ENCODE peak calls at places on chromosomes 13 and 19, in seven cellular contexts. W is left ventricle myocardium inferior; Z is neural progenitor cell; R is dorsolateral prefrontal cortex; K is body of pancreas; X is AG04450; J is CD8-positive, alpha-beta T cell. E is an unnamed sample.

GRCh38 chr19:47824396-47824795 is 2.7 kb downstream of the CRX start:
- DNase-seq in W (no peak), Z (no peak), R (no peak), K (no peak), X (no peak), J (no peak), E (no peak)

GRCh38 chr13:94178625-94179244 is 300.7 kb downstream of the DCT start:
- DNase-seq in W (no peak), Z (no peak), R (no peak), K (no peak), X (no peak), J (no peak), E (no peak)

GRCh38 chr19:54376610-54377009 is 11.9 kb upstream of the LAIR1 start:
- DNase-seq in W (no peak), Z (no peak), R (no peak), K (no peak), X (no peak), J (no peak), E (no peak)

GRCh38 chr13:48594080-48594815 is 59.5 kb upstream of the CYSLTR2 start:
- DNase-seq in W (no peak), Z (peak; percentile 43), R (no peak), K (no peak), X (no peak), J (no peak), E (no peak)

GRCh38 chr19:13665125-13665903 is 99.0 kb upstream of the MRI1 start:
- DNase-seq in W (no peak), Z (no peak), R (no peak), K (no peak), X (no peak), J (no peak), E (no peak)

GRCh38 chr19:21482863-21483276 is 22.5 kb upstream of the ZNF429 start:
- DNase-seq in W (peak; percentile 63), Z (peak; percentile 26), R (no peak), K (peak; percentile 78), X (no peak), J (peak; percentile 16), E (peak; percentile 70)

GRCh38 chr13:113364371-113364932 is 522 bp upstream of the GRTP1 start:
- DNase-seq in W (no peak), Z (no peak), R (no peak), K (peak; percentile 38), X (no peak), J (no peak), E (peak; percentile 40)

GRCh38 chr13:32208860-32209259 is 106.3 kb downstream of the ZAR1L start:
- DNase-seq in W (no peak), Z (no peak), R (no peak), K (no peak), X (no peak), J (no peak), E (no peak)

GRCh38 chr13:21011378-21011777 is 50.0 kb downstream of the LATS2 start:
- DNase-seq in W (no peak), Z (no peak), R (no peak), K (no peak), X (no peak), J (no peak), E (no peak)

GRCh38 chr19:19185853-19186728 is 5.9 kb downstream of the BORCS8 start:
- DNase-seq in W (no peak), Z (peak; percentile 81), R (no peak), K (peak; percentile 24), X (no peak), J (peak; percentile 16), E (peak; percentile 88)

GRCh38 chr19:6476155-6476895 is 5.3 kb downstream of the DENND1C start:
- DNase-seq in W (peak; percentile 33), Z (peak; percentile 99), R (peak; percentile 71), K (peak; percentile 93), X (no peak), J (peak; percentile 48), E (no peak)

GRCh38 chr19:6479836-6480398 is 1.7 kb downstream of the DENND1C start:
- DNase-seq in W (no peak), Z (no peak), R (no peak), K (no peak), X (no peak), J (no peak), E (no peak)

GRCh38 chr19:6478815-6479214 is 2.8 kb downstream of the DENND1C start:
- DNase-seq in W (no peak), Z (no peak), R (no peak), K (no peak), X (no peak), J (no peak), E (no peak)

GRCh38 chr19:6475321-6476108 is 6.1 kb downstream of the DENND1C start:
- DNase-seq in W (no peak), Z (peak; percentile 55), R (no peak), K (no peak), X (no peak), J (no peak), E (no peak)

DNA sequence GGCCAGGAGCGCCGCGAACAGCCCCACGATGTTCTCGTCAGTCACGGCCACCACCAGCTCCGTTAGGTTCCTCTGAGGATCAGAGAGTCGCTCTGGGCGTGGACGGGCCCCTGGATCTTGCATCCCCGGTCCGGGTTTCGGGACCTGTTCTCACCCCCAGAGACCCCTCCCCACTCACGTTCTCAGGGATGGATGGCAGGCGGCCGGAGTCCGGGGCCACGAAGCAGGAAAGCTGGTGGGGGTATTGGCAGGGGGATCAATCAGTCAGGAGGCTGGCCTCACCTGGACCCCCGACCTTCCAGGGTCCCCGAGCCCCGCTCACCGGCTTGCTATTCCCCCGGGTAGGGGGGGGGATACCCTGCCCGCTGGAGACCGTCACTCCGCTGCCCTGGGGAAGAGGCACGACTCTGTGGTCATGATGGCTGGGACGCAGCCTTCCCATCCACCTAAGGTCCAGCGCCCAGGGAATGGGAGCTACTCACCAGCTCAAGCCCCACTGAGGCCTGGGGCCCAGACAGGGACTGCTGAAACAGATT is 4.6 kb downstream of the DENND1C start:
- DNase-seq in W (no peak), Z (peak; percentile 30), R (no peak), K (no peak), X (no peak), J (no peak), E (no peak)
- H3K4me3 ChIP-seq in W (peak overlapping the region; percentile 48), Z (peak overlapping the region; percentile 51), R (peak overlapping the region; percentile 22), K (no peak overlapping the region), X (no peak overlapping the region), J (no peak overlapping the region), E (no peak overlapping the region)

DNA sequence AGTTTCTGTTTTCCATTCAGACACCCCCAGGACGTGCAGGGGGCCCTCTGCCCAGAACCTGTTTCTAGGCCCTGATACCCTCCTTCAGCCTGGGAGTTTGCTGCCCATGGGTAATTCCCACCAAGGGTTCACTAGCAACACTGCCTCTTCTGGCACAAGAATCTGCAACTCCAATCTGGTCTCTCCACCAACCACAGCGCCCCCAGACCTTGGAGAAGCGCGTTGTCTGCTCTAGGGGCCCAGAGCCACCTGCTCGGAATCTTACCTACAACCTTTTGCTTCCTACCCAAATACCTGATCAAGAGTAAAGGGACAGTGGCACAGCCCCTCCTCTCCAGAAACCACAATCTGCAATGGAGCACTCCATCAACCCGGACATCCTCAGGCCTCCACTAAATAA is 763 bp downstream of the ZNF180 start:
- DNase-seq in W (no peak), Z (no peak), R (no peak), K (no peak), X (no peak), J (no peak), E (peak; percentile 20)
- H3K27ac ChIP-seq in W (peak overlapping the region; percentile 95), Z (no peak overlapping the region), R (no peak overlapping the region), K (peak overlapping the region; percentile 91), X (no peak overlapping the region), J (peak overlapping the region; percentile 60), E (peak overlapping the region; percentile 96)

GRCh38 chr19:4374451-4375163 is 25.7 kb downstream of the SH3GL1 start:
- DNase-seq in W (peak; percentile 78), Z (no peak), R (no peak), K (peak; percentile 54), X (no peak), J (no peak), E (no peak)

GRCh38 chr19:4375164-4375619 is 25.2 kb downstream of the SH3GL1 start:
- DNase-seq in W (no peak), Z (no peak), R (no peak), K (peak; percentile 65), X (no peak), J (no peak), E (no peak)

GRCh38 chr19:4376991-4377781 is 23.2 kb downstream of the SH3GL1 start:
- DNase-seq in W (no peak), Z (no peak), R (no peak), K (peak; percentile 62), X (no peak), J (no peak), E (no peak)

GRCh38 chr19:4376245-4376990 is 23.9 kb downstream of the SH3GL1 start:
- DNase-seq in W (no peak), Z (no peak), R (peak; percentile 32), K (peak; percentile 23), X (no peak), J (no peak), E (no peak)

GRCh38 chr19:4375620-4376228 is 24.6 kb downstream of the SH3GL1 start:
- DNase-seq in W (no peak), Z (peak; percentile 74), R (peak; percentile 70), K (peak; percentile 44), X (no peak), J (no peak), E (peak; percentile 50)
- TF ChIP-seq CTCF in W (no peak), Z (peak; percentile 57), R (peak; percentile 45), K (peak; percentile 40), X (peak; percentile 62), J (no peak), E (peak; percentile 62)

DNA sequence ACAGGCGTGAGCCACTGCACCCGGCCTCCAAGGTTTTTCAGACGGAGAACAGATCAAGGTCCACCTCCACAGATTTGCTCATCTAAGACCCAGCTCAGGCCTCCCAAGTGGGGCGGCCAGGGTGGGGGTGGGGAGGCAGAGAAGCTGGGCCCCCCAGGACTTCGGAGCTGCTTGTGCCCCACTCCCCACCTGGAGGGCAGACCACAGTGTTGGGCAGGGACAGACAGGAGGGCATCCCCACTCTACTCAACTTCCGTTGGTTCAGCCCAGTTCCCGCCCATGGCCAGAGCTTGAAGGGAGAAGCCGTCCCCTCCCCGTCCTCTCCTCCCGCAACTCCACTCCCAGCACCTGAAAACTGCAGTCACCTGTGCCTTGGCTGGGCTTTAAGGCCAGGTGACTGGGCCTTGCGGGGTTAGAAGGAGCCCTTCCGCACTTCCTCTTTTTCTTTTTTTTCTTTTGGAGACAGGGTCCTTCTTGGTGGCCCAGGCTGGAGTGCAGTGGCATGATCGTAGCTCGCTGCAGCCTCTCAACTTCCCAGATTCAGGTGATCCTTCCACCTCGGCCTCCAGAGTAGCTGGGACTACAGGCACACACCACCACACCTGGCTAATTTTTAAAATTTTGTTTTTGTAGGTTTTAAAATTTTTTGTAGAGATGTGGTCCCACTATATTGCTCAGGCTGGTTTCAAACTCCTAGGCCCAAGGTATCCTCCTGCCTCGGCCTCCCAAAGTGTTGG is 734 bp upstream of the LRRC8E start:
- DNase-seq in W (no peak), Z (no peak), R (no peak), K (no peak), X (no peak), J (no peak), E (no peak)
- H3K4me3 ChIP-seq in W (peak overlapping the region; percentile 65), Z (no peak overlapping the region), R (no peak overlapping the region), K (no peak overlapping the region), X (no peak overlapping the region), J (no peak overlapping the region), E (no peak overlapping the region)